ENCODE peak calls at places on chromosomes 1 and 21, in five cellular contexts. D is EL, R is GM03348, W is brain microvascular endothelial cell, H is omental fat pad. U is an unnamed sample.

GRCh38 chr1:30798954-30799491 is 41.4 kb upstream of the LAPTM5 start:
- DNase-seq in W (no peak), H (no peak), D (no peak), R (no peak), U (no peak)

GRCh38 chr1:162141273-162142023 is 72.0 kb downstream of the NOS1AP start:
- DNase-seq in D (peak; percentile 82), H (no peak), W (peak; percentile 33), R (peak; percentile 59), U (peak; percentile 39)

GRCh38 chr1:62299426-62300200 is 19.6 kb downstream of the KANK4 start:
- DNase-seq in W (no peak), D (no peak), R (no peak), H (no peak), U (peak; percentile 52)

GRCh38 chr1:903721-904270 is 19.9 kb upstream of the SAMD11 start:
- DNase-seq in W (no peak), D (no peak), H (no peak), R (no peak), U (no peak)

GRCh38 chr21:43865471-43866181 is 603 bp downstream of the AGPAT3 start:
- DNase-seq in H (peak; percentile 35), D (peak; percentile 46), W (no peak), R (peak; percentile 85), U (peak; percentile 14)

GRCh38 chr1:246012271-246012854 is 494.7 kb downstream of the SMYD3 start:
- DNase-seq in H (no peak), W (no peak), D (peak; percentile 37), R (peak; percentile 42), U (peak; percentile 26)

GRCh38 chr1:76124196-76124595 is 49.6 kb downstream of the ST6GALNAC3 start:
- DNase-seq in W (no peak), R (no peak), H (no peak), D (peak; percentile 7), U (no peak)

GRCh38 chr1:203512830-203513578 is 19.1 kb downstream of the OPTC start:
- DNase-seq in W (peak; percentile 93), H (no peak), D (peak; percentile 97), R (peak; percentile 93), U (peak; percentile 96)

GRCh38 chr1:64082459-64082858 is 121.0 kb upstream of the UBE2U start:
- DNase-seq in W (peak; percentile 79), H (no peak), R (peak; percentile 29), D (peak; percentile 93), U (peak; percentile 90)

GRCh38 chr1:240732390-240732789 is 120.4 kb upstream of the GREM2 start:
- DNase-seq in H (no peak), D (peak; percentile 74), W (peak; percentile 50), R (peak; percentile 82), U (peak; percentile 57)

GRCh38 chr1:25797939-25798338 is 2.1 kb upstream of the SELENON start:
- DNase-seq in D (peak; percentile 42), R (peak; percentile 68), H (no peak), W (no peak), U (peak; percentile 26)

GRCh38 chr1:200180821-200181220 is 153.3 kb downstream of the NR5A2 start:
- DNase-seq in D (peak; percentile 77), H (no peak), W (peak; percentile 14), R (peak; percentile 12), U (peak; percentile 70)

GRCh38 chr1:203095061-203095690 is 9.4 kb upstream of the MYOG start:
- DNase-seq in D (no peak), H (no peak), W (no peak), R (no peak), U (no peak)

GRCh38 chr1:189323090-189323489 is 1154.6 kb downstream of the BRINP3 start:
- DNase-seq in H (no peak), R (no peak), W (no peak), D (peak; percentile 17), U (no peak)

GRCh38 chr1:169739980-169740379 is 6.1 kb upstream of the SELE start:
- DNase-seq in R (no peak), W (peak; percentile 7), H (no peak), D (no peak), U (no peak)

GRCh38 chr1:34155851-34156250 is 9.2 kb downstream of the CSMD2 start:
- DNase-seq in W (no peak), D (no peak), H (no peak), R (peak; percentile 52), U (no peak)

GRCh38 chr21:19420607-19421006 is 1017.0 kb upstream of the TMPRSS15 start:
- DNase-seq in H (no peak), R (no peak), D (no peak), W (no peak), U (no peak)

GRCh38 chr1:119453021-119453420 is 38.1 kb downstream of the HSD3B2 start:
- DNase-seq in R (peak; percentile 77), W (peak; percentile 14), H (no peak), D (peak; percentile 69), U (peak; percentile 82)

GRCh38 chr1:205337481-205337880 is 15.9 kb upstream of the NUAK2 start:
- DNase-seq in H (no peak), R (no peak), D (no peak), W (no peak), U (no peak)

GRCh38 chr1:97137862-97138514 is 416.4 kb downstream of the PTBP2 start:
- DNase-seq in R (peak; percentile 72), D (peak; percentile 72), W (peak; percentile 79), H (no peak), U (peak; percentile 91)

GRCh38 chr1:156845055-156845952 is 13.6 kb downstream of the INSRR start:
- DNase-seq in R (peak; percentile 37), H (no peak), D (no peak), W (no peak), U (no peak)

GRCh38 chr1:29292344-29292743 is 56.0 kb downstream of the PTPRU start:
- DNase-seq in H (no peak), R (no peak), W (no peak), D (no peak), U (no peak)

GRCh38 chr1:64050601-64051000 is 152.8 kb upstream of the UBE2U start:
- DNase-seq in H (no peak), W (no peak), R (peak; percentile 16), D (no peak), U (no peak)

GRCh38 chr1:17566892-17567291 is 27.4 kb downstream of the ARHGEF10L start:
- DNase-seq in W (no peak), R (no peak), H (no peak), D (no peak), U (no peak)